ENCODE peak calls at places on chromosome 10, in nine cellular contexts. One of them, this sample, is unnamed.

GRCh38 chr10:3668276-3668960 is 116.6 kb downstream of the KLF6 start:
- DNase-seq in activated CD4-positive, alpha-beta T cell treated with anti-CD3 and anti-CD28 coated beads, Interleukin-2, amount 50 U/mL, for 48 hours: peak
- DNase-seq in GM06990: no peak
- DNase-seq in AG04449: peak
- DNase-seq in G401: no peak
- DNase-seq in kidney glomerular epithelial cell: peak
- DNase-seq in AG08395: no peak
- DNase-seq in stimulated activated CD4-positive, alpha-beta T cell treated with anti-CD3 and anti-CD28 coated beads, Interleukin-1b, Interleukin-23, amount 100 ng/mL, for 1 hour: peak
- DNase-seq in caudate nucleus: no peak
- DNase-seq in this sample: peak

GRCh38 chr10:16735626-16736025 is 81.6 kb downstream of the RSU1 start:
- DNase-seq in activated CD4-positive, alpha-beta T cell treated with anti-CD3 and anti-CD28 coated beads, Interleukin-2, amount 50 U/mL, for 48 hours: no peak
- DNase-seq in GM06990: no peak
- DNase-seq in AG04449: no peak
- DNase-seq in G401: no peak
- DNase-seq in kidney glomerular epithelial cell: no peak
- DNase-seq in AG08395: no peak
- DNase-seq in stimulated activated CD4-positive, alpha-beta T cell treated with anti-CD3 and anti-CD28 coated beads, Interleukin-1b, Interleukin-23, amount 100 ng/mL, for 1 hour: no peak
- DNase-seq in caudate nucleus: no peak
- DNase-seq in this sample: peak

GRCh38 chr10:94314913-94315545 is 47.7 kb downstream of the NOC3L start:
- DNase-seq in activated CD4-positive, alpha-beta T cell treated with anti-CD3 and anti-CD28 coated beads, Interleukin-2, amount 50 U/mL, for 48 hours: no peak
- DNase-seq in GM06990: no peak
- DNase-seq in AG04449: no peak
- DNase-seq in G401: no peak
- DNase-seq in kidney glomerular epithelial cell: no peak
- DNase-seq in AG08395: peak
- DNase-seq in stimulated activated CD4-positive, alpha-beta T cell treated with anti-CD3 and anti-CD28 coated beads, Interleukin-1b, Interleukin-23, amount 100 ng/mL, for 1 hour: no peak
- DNase-seq in caudate nucleus: no peak
- DNase-seq in this sample: no peak

GRCh38 chr10:99372546-99373271 is 43.6 kb downstream of the CNNM1 start:
- DNase-seq in activated CD4-positive, alpha-beta T cell treated with anti-CD3 and anti-CD28 coated beads, Interleukin-2, amount 50 U/mL, for 48 hours: no peak
- DNase-seq in GM06990: no peak
- DNase-seq in AG04449: no peak
- DNase-seq in G401: no peak
- DNase-seq in kidney glomerular epithelial cell: peak
- DNase-seq in AG08395: peak
- DNase-seq in stimulated activated CD4-positive, alpha-beta T cell treated with anti-CD3 and anti-CD28 coated beads, Interleukin-1b, Interleukin-23, amount 100 ng/mL, for 1 hour: no peak
- DNase-seq in caudate nucleus: no peak
- DNase-seq in this sample: peak

GRCh38 chr10:64219271-64220025 is 698.2 kb downstream of the REEP3 start:
- DNase-seq in activated CD4-positive, alpha-beta T cell treated with anti-CD3 and anti-CD28 coated beads, Interleukin-2, amount 50 U/mL, for 48 hours: no peak
- DNase-seq in GM06990: no peak
- DNase-seq in AG04449: no peak
- DNase-seq in G401: no peak
- DNase-seq in kidney glomerular epithelial cell: no peak
- DNase-seq in AG08395: no peak
- DNase-seq in stimulated activated CD4-positive, alpha-beta T cell treated with anti-CD3 and anti-CD28 coated beads, Interleukin-1b, Interleukin-23, amount 100 ng/mL, for 1 hour: no peak
- DNase-seq in caudate nucleus: no peak
- DNase-seq in this sample: no peak

GRCh38 chr10:93722550-93722949 is 20.2 kb upstream of the FRA10AC1 start:
- DNase-seq in activated CD4-positive, alpha-beta T cell treated with anti-CD3 and anti-CD28 coated beads, Interleukin-2, amount 50 U/mL, for 48 hours: no peak
- DNase-seq in GM06990: no peak
- DNase-seq in AG04449: no peak
- DNase-seq in G401: no peak
- DNase-seq in kidney glomerular epithelial cell: no peak
- DNase-seq in AG08395: no peak
- DNase-seq in stimulated activated CD4-positive, alpha-beta T cell treated with anti-CD3 and anti-CD28 coated beads, Interleukin-1b, Interleukin-23, amount 100 ng/mL, for 1 hour: no peak
- DNase-seq in caudate nucleus: no peak
- DNase-seq in this sample: no peak

GRCh38 chr10:28841625-28842024 is 164.3 kb downstream of the BAMBI start:
- DNase-seq in activated CD4-positive, alpha-beta T cell treated with anti-CD3 and anti-CD28 coated beads, Interleukin-2, amount 50 U/mL, for 48 hours: no peak
- DNase-seq in GM06990: no peak
- DNase-seq in AG04449: no peak
- DNase-seq in G401: no peak
- DNase-seq in kidney glomerular epithelial cell: no peak
- DNase-seq in AG08395: peak
- DNase-seq in stimulated activated CD4-positive, alpha-beta T cell treated with anti-CD3 and anti-CD28 coated beads, Interleukin-1b, Interleukin-23, amount 100 ng/mL, for 1 hour: no peak
- DNase-seq in caudate nucleus: no peak
- DNase-seq in this sample: peak

GRCh38 chr10:80290474-80291220 is 1.2 kb upstream of the MAT1A start:
- DNase-seq in activated CD4-positive, alpha-beta T cell treated with anti-CD3 and anti-CD28 coated beads, Interleukin-2, amount 50 U/mL, for 48 hours: no peak
- DNase-seq in GM06990: no peak
- DNase-seq in AG04449: no peak
- DNase-seq in G401: no peak
- DNase-seq in kidney glomerular epithelial cell: peak
- DNase-seq in AG08395: no peak
- DNase-seq in stimulated activated CD4-positive, alpha-beta T cell treated with anti-CD3 and anti-CD28 coated beads, Interleukin-1b, Interleukin-23, amount 100 ng/mL, for 1 hour: no peak
- DNase-seq in caudate nucleus: no peak
- DNase-seq in this sample: no peak

GRCh38 chr10:31586708-31587107 is 267.7 kb downstream of the ZEB1 start:
- DNase-seq in activated CD4-positive, alpha-beta T cell treated with anti-CD3 and anti-CD28 coated beads, Interleukin-2, amount 50 U/mL, for 48 hours: no peak
- DNase-seq in GM06990: no peak
- DNase-seq in AG04449: no peak
- DNase-seq in G401: no peak
- DNase-seq in kidney glomerular epithelial cell: no peak
- DNase-seq in AG08395: no peak
- DNase-seq in stimulated activated CD4-positive, alpha-beta T cell treated with anti-CD3 and anti-CD28 coated beads, Interleukin-1b, Interleukin-23, amount 100 ng/mL, for 1 hour: no peak
- DNase-seq in caudate nucleus: no peak
- DNase-seq in this sample: no peak

GRCh38 chr10:43177588-43177987 is 39.3 kb downstream of the CSGALNACT2 start:
- DNase-seq in activated CD4-positive, alpha-beta T cell treated with anti-CD3 and anti-CD28 coated beads, Interleukin-2, amount 50 U/mL, for 48 hours: no peak
- DNase-seq in GM06990: no peak
- DNase-seq in AG04449: no peak
- DNase-seq in G401: no peak
- DNase-seq in kidney glomerular epithelial cell: no peak
- DNase-seq in AG08395: no peak
- DNase-seq in stimulated activated CD4-positive, alpha-beta T cell treated with anti-CD3 and anti-CD28 coated beads, Interleukin-1b, Interleukin-23, amount 100 ng/mL, for 1 hour: no peak
- DNase-seq in caudate nucleus: no peak
- DNase-seq in this sample: no peak

GRCh38 chr10:72013202-72013945 is 49.2 kb downstream of the CHST3 start:
- DNase-seq in activated CD4-positive, alpha-beta T cell treated with anti-CD3 and anti-CD28 coated beads, Interleukin-2, amount 50 U/mL, for 48 hours: no peak
- DNase-seq in GM06990: no peak
- DNase-seq in AG04449: no peak
- DNase-seq in G401: peak
- DNase-seq in kidney glomerular epithelial cell: no peak
- DNase-seq in AG08395: no peak
- DNase-seq in stimulated activated CD4-positive, alpha-beta T cell treated with anti-CD3 and anti-CD28 coated beads, Interleukin-1b, Interleukin-23, amount 100 ng/mL, for 1 hour: no peak
- DNase-seq in caudate nucleus: no peak
- DNase-seq in this sample: no peak

GRCh38 chr10:33235271-33235884 is 99.1 kb downstream of the NRP1 start:
- DNase-seq in activated CD4-positive, alpha-beta T cell treated with anti-CD3 and anti-CD28 coated beads, Interleukin-2, amount 50 U/mL, for 48 hours: no peak
- DNase-seq in GM06990: no peak
- DNase-seq in AG04449: no peak
- DNase-seq in G401: no peak
- DNase-seq in kidney glomerular epithelial cell: no peak
- DNase-seq in AG08395: no peak
- DNase-seq in stimulated activated CD4-positive, alpha-beta T cell treated with anti-CD3 and anti-CD28 coated beads, Interleukin-1b, Interleukin-23, amount 100 ng/mL, for 1 hour: no peak
- DNase-seq in caudate nucleus: no peak
- DNase-seq in this sample: peak

GRCh38 chr10:4234661-4235060 is 449.7 kb upstream of the KLF6 start:
- DNase-seq in activated CD4-positive, alpha-beta T cell treated with anti-CD3 and anti-CD28 coated beads, Interleukin-2, amount 50 U/mL, for 48 hours: peak
- DNase-seq in GM06990: no peak
- DNase-seq in AG04449: no peak
- DNase-seq in G401: no peak
- DNase-seq in kidney glomerular epithelial cell: no peak
- DNase-seq in AG08395: no peak
- DNase-seq in stimulated activated CD4-positive, alpha-beta T cell treated with anti-CD3 and anti-CD28 coated beads, Interleukin-1b, Interleukin-23, amount 100 ng/mL, for 1 hour: no peak
- DNase-seq in caudate nucleus: no peak
- DNase-seq in this sample: no peak

GRCh38 chr10:62482581-62482980 is 108.4 kb downstream of the ZNF365 start:
- DNase-seq in activated CD4-positive, alpha-beta T cell treated with anti-CD3 and anti-CD28 coated beads, Interleukin-2, amount 50 U/mL, for 48 hours: no peak
- DNase-seq in GM06990: no peak
- DNase-seq in AG04449: no peak
- DNase-seq in G401: no peak
- DNase-seq in kidney glomerular epithelial cell: no peak
- DNase-seq in AG08395: no peak
- DNase-seq in stimulated activated CD4-positive, alpha-beta T cell treated with anti-CD3 and anti-CD28 coated beads, Interleukin-1b, Interleukin-23, amount 100 ng/mL, for 1 hour: no peak
- DNase-seq in caudate nucleus: no peak
- DNase-seq in this sample: no peak

GRCh38 chr10:121910673-121911420 is 17.0 kb downstream of the ATE1 start:
- DNase-seq in activated CD4-positive, alpha-beta T cell treated with anti-CD3 and anti-CD28 coated beads, Interleukin-2, amount 50 U/mL, for 48 hours: no peak
- DNase-seq in GM06990: peak
- DNase-seq in AG04449: peak
- DNase-seq in G401: no peak
- DNase-seq in kidney glomerular epithelial cell: peak
- DNase-seq in AG08395: peak
- DNase-seq in stimulated activated CD4-positive, alpha-beta T cell treated with anti-CD3 and anti-CD28 coated beads, Interleukin-1b, Interleukin-23, amount 100 ng/mL, for 1 hour: no peak
- DNase-seq in caudate nucleus: no peak
- DNase-seq in this sample: peak

GRCh38 chr10:88379575-88379974 is 203.5 kb downstream of the RNLS start:
- DNase-seq in activated CD4-positive, alpha-beta T cell treated with anti-CD3 and anti-CD28 coated beads, Interleukin-2, amount 50 U/mL, for 48 hours: no peak
- DNase-seq in GM06990: no peak
- DNase-seq in AG04449: no peak
- DNase-seq in G401: peak
- DNase-seq in kidney glomerular epithelial cell: peak
- DNase-seq in AG08395: peak
- DNase-seq in stimulated activated CD4-positive, alpha-beta T cell treated with anti-CD3 and anti-CD28 coated beads, Interleukin-1b, Interleukin-23, amount 100 ng/mL, for 1 hour: no peak
- DNase-seq in caudate nucleus: no peak
- DNase-seq in this sample: peak

GRCh38 chr10:30553625-30554442 is 75.7 kb downstream of the LYZL2 start:
- DNase-seq in activated CD4-positive, alpha-beta T cell treated with anti-CD3 and anti-CD28 coated beads, Interleukin-2, amount 50 U/mL, for 48 hours: no peak
- DNase-seq in GM06990: no peak
- DNase-seq in AG04449: no peak
- DNase-seq in G401: peak
- DNase-seq in kidney glomerular epithelial cell: no peak
- DNase-seq in AG08395: peak
- DNase-seq in stimulated activated CD4-positive, alpha-beta T cell treated with anti-CD3 and anti-CD28 coated beads, Interleukin-1b, Interleukin-23, amount 100 ng/mL, for 1 hour: no peak
- DNase-seq in caudate nucleus: no peak
- DNase-seq in this sample: peak

GRCh38 chr10:73529089-73529832 is 33.4 kb upstream of the PPP3CB start:
- DNase-seq in activated CD4-positive, alpha-beta T cell treated with anti-CD3 and anti-CD28 coated beads, Interleukin-2, amount 50 U/mL, for 48 hours: peak
- DNase-seq in GM06990: peak
- DNase-seq in AG04449: peak
- DNase-seq in G401: peak
- DNase-seq in kidney glomerular epithelial cell: peak
- DNase-seq in AG08395: peak
- DNase-seq in stimulated activated CD4-positive, alpha-beta T cell treated with anti-CD3 and anti-CD28 coated beads, Interleukin-1b, Interleukin-23, amount 100 ng/mL, for 1 hour: peak
- DNase-seq in caudate nucleus: no peak
- DNase-seq in this sample: peak

This sample was measured in fibroblast of lung.